ENCODE peak calls at places on chromosome 11, in five cellular contexts. A is neural progenitor cell, H is H1, E is body of pancreas, T is left ventricle myocardium inferior. X is an unnamed sample.

GRCh38 chr11:6476571-6476970 is 2.8 kb upstream of the TRIM3 start:
- DNase-seq in T (no peak), A (no peak), E (no peak), H (no peak), X (no peak)

GRCh38 chr11:19632435-19632834 is 80.2 kb upstream of the NAV2 start:
- DNase-seq in T (no peak), E (no peak), H (no peak), A (no peak), X (no peak)

GRCh38 chr11:67615455-67616430 is 9.0 kb downstream of the NDUFV1 start:
- DNase-seq in T (no peak), H (peak), A (peak), E (peak), X (no peak)

GRCh38 chr11:8832571-8833260 is 78.3 kb upstream of the AKIP1 start:
- DNase-seq in A (no peak), E (no peak), H (no peak), T (no peak), X (no peak)

GRCh38 chr11:115869780-115870431 is 365.7 kb upstream of the CADM1 start:
- DNase-seq in H (peak), E (no peak), T (no peak), A (peak), X (no peak)

GRCh38 chr11:62340269-62340901 is 3.1 kb downstream of the ASRGL1 start:
- DNase-seq in A (peak), E (peak), H (peak), T (peak), X (no peak)

GRCh38 chr11:132095230-132096165 is 725.1 kb downstream of the NTM start:
- DNase-seq in E (no peak), A (no peak), T (no peak), H (no peak), X (no peak)

GRCh38 chr11:117583063-117583801 is 213.8 kb downstream of the DSCAML1 start:
- DNase-seq in A (peak), T (peak), H (no peak), E (no peak), X (no peak)

GRCh38 chr11:124277809-124278208 is 21.6 kb downstream of the OR8G5 start:
- DNase-seq in E (no peak), A (peak), H (peak), T (no peak), X (no peak)

GRCh38 chr11:57344826-57345225 is 6.7 kb downstream of the P2RX3 start:
- DNase-seq in T (no peak), H (no peak), E (no peak), A (no peak), X (no peak)

GRCh38 chr11:82174610-82175009 is 559.1 kb downstream of the FAM181B start:
- DNase-seq in A (peak), E (no peak), T (no peak), H (peak), X (no peak)
- TF ChIP-seq CTCF in A (peak), E (no peak), T (peak), H (no peak), X (peak)

GRCh38 chr11:12446863-12447262 is 69.5 kb downstream of the PARVA start:
- DNase-seq in H (no peak), E (no peak), A (no peak), T (no peak), X (no peak)
- TF ChIP-seq CTCF in H (no peak), E (no peak), A (no peak), T (no peak), X (no peak)

GRCh38 chr11:46537121-46537520 is 56.7 kb downstream of the AMBRA1 start:
- DNase-seq in A (peak), H (no peak), E (no peak), T (no peak), X (no peak)
- TF ChIP-seq CTCF in A (peak), H (no peak), E (no peak), T (no peak), X (peak)

DNA sequence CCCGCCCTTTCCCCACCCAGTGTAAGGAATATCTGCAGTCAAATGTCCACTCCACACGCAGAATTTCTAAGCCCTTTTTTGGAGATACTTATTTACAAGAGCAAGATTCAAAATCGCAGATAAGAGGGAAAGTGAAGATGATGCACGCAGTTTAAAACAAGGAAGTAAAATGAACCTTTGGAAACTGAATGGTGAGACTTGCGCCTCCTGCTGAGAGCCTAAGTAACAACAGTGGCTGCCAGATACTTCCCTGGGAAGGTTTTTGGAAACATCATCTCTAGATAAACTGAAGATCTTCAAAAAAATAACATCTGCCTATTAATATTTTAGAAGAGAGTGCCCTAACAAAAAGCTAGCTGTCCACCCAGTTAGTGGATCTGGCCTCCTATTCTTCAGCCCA is 963.1 kb upstream of the FAT3 start:
- DNase-seq in H (no peak), A (peak), E (no peak), T (no peak), X (no peak)
- TF ChIP-seq CTCF in H (no peak), A (peak), E (no peak), T (no peak), X (peak)

DNA sequence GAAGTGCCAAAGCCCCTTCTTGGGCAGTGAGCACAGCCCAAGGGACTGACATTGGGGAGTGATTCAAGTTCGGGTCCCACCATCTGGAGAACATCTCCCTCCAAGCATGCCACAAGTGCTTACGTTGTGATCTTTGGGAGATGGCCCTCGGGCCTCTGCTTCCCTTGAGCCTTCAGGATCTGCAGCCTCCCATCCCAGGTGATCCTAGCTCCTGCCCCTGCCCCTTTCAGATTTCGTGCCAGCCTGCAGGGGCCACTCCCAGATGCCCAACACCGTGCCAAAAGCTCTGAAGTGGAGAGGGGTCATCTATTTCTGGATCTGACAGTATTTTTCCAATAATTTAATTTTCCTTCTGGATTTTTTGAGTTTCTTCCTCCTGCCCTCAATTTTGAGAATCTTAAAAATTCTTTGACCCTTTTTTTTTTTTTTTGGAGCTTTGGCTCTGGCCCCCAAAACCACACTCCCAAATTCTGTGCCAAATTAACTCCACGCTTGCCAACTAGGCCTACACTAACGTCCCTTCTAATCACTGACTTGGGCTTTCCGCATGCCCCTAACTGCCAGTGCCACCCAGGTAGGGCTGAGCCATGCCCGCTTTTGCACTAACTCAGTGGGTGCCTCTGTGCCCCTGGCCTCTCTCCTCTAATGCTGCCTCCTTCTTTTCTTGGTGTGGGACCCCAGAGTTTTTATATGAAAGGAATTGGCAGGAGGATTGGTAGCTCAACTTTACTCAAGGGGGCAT is 25.3 kb downstream of the PHLDB1 start:
- DNase-seq in E (no peak), H (no peak), A (no peak), T (no peak), X (no peak)
- TF ChIP-seq CTCF in E (no peak), H (no peak), A (no peak), T (no peak), X (no peak)

DNA sequence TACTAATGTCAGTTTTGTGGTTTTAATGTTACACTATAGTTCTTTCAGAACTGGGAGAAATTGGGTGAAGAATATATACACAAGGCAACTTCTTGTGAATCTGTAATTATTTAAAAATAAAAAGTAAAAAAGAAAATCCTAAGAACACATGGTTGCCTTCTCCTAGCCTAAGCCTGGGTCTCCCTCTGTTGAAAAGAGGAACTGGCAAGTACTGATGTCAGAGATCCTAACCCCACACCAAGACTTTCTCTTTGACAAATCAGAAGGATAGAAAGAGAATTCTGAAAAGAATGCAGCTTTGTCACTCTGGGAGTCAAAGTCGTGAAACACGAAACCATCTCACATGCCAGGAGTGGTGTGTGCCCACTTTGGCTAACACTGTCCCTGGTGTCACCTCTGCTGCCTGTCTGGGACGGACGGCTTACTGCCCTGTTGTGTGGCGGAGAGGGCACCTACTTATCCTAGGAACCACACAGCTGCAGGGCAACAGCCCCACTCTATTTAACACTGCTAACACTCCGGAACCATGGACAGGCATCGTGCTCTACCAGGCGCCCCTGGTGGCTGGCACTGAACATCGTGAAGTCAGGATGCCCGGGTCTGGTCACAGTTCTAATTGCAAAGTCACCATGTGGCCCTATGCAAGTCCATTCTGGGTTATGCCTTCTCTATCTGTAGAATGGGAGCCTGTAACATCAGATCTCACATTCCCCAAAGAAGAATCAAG is 108.8 kb upstream of the CD82 start:
- DNase-seq in A (peak), T (peak), E (no peak), H (peak), X (no peak)
- TF ChIP-seq CTCF in A (peak), T (peak), E (no peak), H (peak), X (peak)